ENCODE peak calls at places on chromosome 15, in eight cellular contexts. Z, B, C, D, Q, F, L and H are unnamed samples.

GRCh38 chr15:68249058-68249713 is 19.7 kb upstream of the CLN6 start:
- DNase-seq in C (no peak), L (no peak), B (no peak), D (no peak), Q (no peak), F (no peak), Z (peak; percentile 40), H (no peak)

GRCh38 chr15:61524091-61524490 is 295.0 kb upstream of the RORA start:
- DNase-seq in B (no peak), L (no peak), F (no peak), Q (no peak), Z (no peak), D (no peak), C (no peak), H (no peak)

GRCh38 chr15:76368135-76368588 is 31.6 kb downstream of the ISL2 start:
- DNase-seq in Z (no peak), B (no peak), F (no peak), C (no peak), L (no peak), D (peak; percentile 49), Q (no peak), H (no peak)

GRCh38 chr15:98648654-98649537 is 557 bp downstream of the IGF1R start:
- DNase-seq in C (peak; percentile 65), L (peak; percentile 58), B (peak; percentile 65), Z (peak; percentile 76), D (peak; percentile 55), F (peak; percentile 93), Q (peak; percentile 65), H (peak; percentile 47)

GRCh38 chr15:43541785-43542184 is 24.4 kb downstream of the MAP1A start:
- DNase-seq in L (no peak), F (no peak), Z (peak; percentile 34), C (peak; percentile 67), D (peak; percentile 52), Q (no peak), B (no peak), H (peak; percentile 26)

GRCh38 chr15:70258369-70259029 is 160.8 kb upstream of the TLE3 start:
- DNase-seq in B (no peak), Z (peak; percentile 95), Q (no peak), C (no peak), L (peak; percentile 24), D (no peak), F (no peak), H (no peak)

GRCh38 chr15:72011291-72011940 is 106.5 kb downstream of the MYO9A start:
- DNase-seq in C (no peak), B (no peak), Q (no peak), Z (no peak), D (no peak), L (no peak), F (no peak), H (no peak)

GRCh38 chr15:87403973-87404372 is 852.6 kb downstream of the NTRK3 start:
- DNase-seq in L (no peak), D (no peak), C (no peak), Z (no peak), F (no peak), B (no peak), Q (no peak), H (no peak)

GRCh38 chr15:59306520-59307163 is 66.0 kb downstream of the MYO1E start:
- DNase-seq in Q (no peak), Z (no peak), C (peak; percentile 71), B (no peak), F (no peak), D (peak; percentile 80), L (no peak), H (no peak)

GRCh38 chr15:66729339-66729951 is 27.4 kb downstream of the SMAD6 start:
- DNase-seq in C (no peak), Q (no peak), L (no peak), D (no peak), B (no peak), Z (no peak), F (no peak), H (peak; percentile 44)

GRCh38 chr15:63970723-63971426 is 75.4 kb downstream of the DAPK2 start:
- DNase-seq in Q (no peak), L (no peak), Z (no peak), D (no peak), C (no peak), B (no peak), F (no peak), H (peak; percentile 21)

GRCh38 chr15:67839358-67839928 is 402 bp downstream of the RNU6-1 start:
- DNase-seq in Z (peak; percentile 68), L (no peak), Q (no peak), B (peak; percentile 61), D (peak; percentile 47), F (no peak), C (peak; percentile 63), H (peak; percentile 57)

GRCh38 chr15:59595434-59595915 is 16.1 kb upstream of the GCNT3 start:
- DNase-seq in F (no peak), L (no peak), Q (no peak), Z (no peak), D (no peak), B (no peak), C (no peak), H (no peak)

GRCh38 chr15:39579487-39580116 is 1.3 kb upstream of the THBS1 start:
- DNase-seq in D (peak; percentile 98), C (peak; percentile 95), Z (no peak), L (peak; percentile 74), B (no peak), Q (peak; percentile 69), F (peak; percentile 87), H (peak; percentile 94)

GRCh38 chr15:42021593-42021992 is 751 bp upstream of the PLA2G4E start:
- DNase-seq in F (no peak), D (no peak), B (no peak), Z (no peak), Q (no peak), L (no peak), C (no peak), H (no peak)

GRCh38 chr15:51312132-51312531 is 26.3 kb downstream of the CYP19A1 start:
- DNase-seq in C (peak; percentile 90), F (no peak), D (peak; percentile 57), Q (no peak), L (no peak), Z (peak; percentile 23), B (no peak), H (peak; percentile 66)

GRCh38 chr15:51313644-51314280 is 24.6 kb downstream of the CYP19A1 start:
- DNase-seq in B (no peak), Z (no peak), C (no peak), Q (no peak), L (no peak), D (no peak), F (no peak), H (no peak)

GRCh38 chr15:51310064-51310463 is 28.3 kb downstream of the CYP19A1 start:
- DNase-seq in Q (no peak), D (peak; percentile 83), B (no peak), Z (no peak), F (no peak), C (peak; percentile 76), L (no peak), H (peak; percentile 74)

GRCh38 chr15:51312754-51313390 is 25.5 kb downstream of the CYP19A1 start:
- DNase-seq in Z (no peak), Q (no peak), C (no peak), L (no peak), F (no peak), D (peak; percentile 72), B (no peak), H (no peak)

DNA sequence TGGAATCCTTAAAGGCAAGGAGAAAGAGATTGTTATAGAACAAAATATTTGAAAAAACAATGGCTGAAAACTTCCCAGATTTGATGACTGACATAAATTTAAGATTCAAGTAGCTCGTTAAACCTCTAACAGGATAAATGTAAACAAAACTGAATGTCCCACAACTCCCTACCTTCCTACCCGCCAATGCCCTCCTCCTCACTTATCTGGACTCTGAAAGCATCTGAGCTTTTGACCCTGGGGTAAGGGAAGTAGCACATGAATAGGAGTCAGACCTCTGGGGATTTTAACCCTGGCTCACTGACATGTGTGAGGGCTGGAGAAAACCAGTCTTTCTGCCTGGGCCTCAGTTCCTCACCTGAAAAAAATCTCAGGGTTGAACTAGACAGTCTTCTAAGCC is 26.9 kb downstream of the CYP19A1 start:
- DNase-seq in F (no peak), B (no peak), D (no peak), Z (peak; percentile 12), C (no peak), L (no peak), Q (no peak), H (no peak)
- H3K4me3 ChIP-seq in F (no peak overlapping the region), B (no peak overlapping the region), D (no peak overlapping the region), Z (no peak overlapping the region), C (no peak overlapping the region), L (no peak overlapping the region), Q (no peak overlapping the region), H (no peak overlapping the region)

GRCh38 chr15:81152339-81152738 is 18.3 kb downstream of the CFAP161 start:
- DNase-seq in Z (no peak), Q (no peak), B (no peak), D (no peak), C (no peak), F (no peak), L (no peak), H (no peak)
- TF ChIP-seq CTCF in Z (peak; percentile 13), Q (no peak), B (peak; percentile 4), D (no peak), C (no peak), F (peak; percentile 17), L (no peak), H (peak; percentile 12)

GRCh38 chr15:85514413-85514812 is 134.0 kb downstream of the AKAP13 start:
- DNase-seq in B (no peak), F (no peak), Z (no peak), D (no peak), C (no peak), L (no peak), Q (no peak), H (no peak)

GRCh38 chr15:85520650-85521049 is 140.2 kb downstream of the AKAP13 start:
- DNase-seq in Q (no peak), C (no peak), D (no peak), Z (no peak), L (no peak), B (no peak), F (no peak), H (no peak)

GRCh38 chr15:85515212-85515611 is 134.8 kb downstream of the AKAP13 start:
- DNase-seq in F (no peak), B (no peak), C (no peak), Z (no peak), L (no peak), D (peak; percentile 76), Q (no peak), H (no peak)

GRCh38 chr15:85518979-85519761 is 138.8 kb downstream of the AKAP13 start:
- DNase-seq in Z (no peak), F (no peak), D (no peak), Q (no peak), B (no peak), L (no peak), C (peak; percentile 62), H (peak; percentile 35)

DNA sequence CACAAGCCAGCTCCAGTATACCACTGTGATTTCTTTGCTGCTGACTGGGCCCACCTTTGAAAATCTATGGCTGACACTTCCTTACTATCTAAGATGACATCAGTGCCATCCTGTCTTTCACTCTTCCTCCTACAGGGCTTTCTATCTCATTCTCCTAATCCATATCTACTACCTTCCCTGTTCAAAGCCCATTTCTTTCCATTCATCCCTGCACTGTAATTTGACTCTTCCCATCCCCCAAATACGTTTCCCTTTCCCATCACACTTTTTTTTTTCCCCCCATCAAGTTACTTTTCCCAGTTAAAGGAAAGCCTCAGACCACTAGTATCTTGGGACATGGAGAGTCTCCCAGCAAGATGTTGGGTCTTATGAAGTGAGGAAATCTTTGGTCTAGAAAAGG is 136.7 kb downstream of the AKAP13 start:
- DNase-seq in Z (no peak), L (no peak), F (no peak), Q (no peak), B (no peak), C (no peak), D (no peak), H (no peak)
- H3K4me3 ChIP-seq in Z (no peak overlapping the region), L (no peak overlapping the region), F (no peak overlapping the region), Q (no peak overlapping the region), B (no peak overlapping the region), C (no peak overlapping the region), D (no peak overlapping the region), H (no peak overlapping the region)

GRCh38 chr15:88525418-88525817 is 21.1 kb downstream of the DET1 start:
- DNase-seq in Q (no peak), D (no peak), F (no peak), C (no peak), L (no peak), Z (no peak), B (no peak), H (no peak)
- TF ChIP-seq CTCF in Q (no peak), D (no peak), F (no peak), C (no peak), L (no peak), Z (no peak), B (no peak), H (no peak)